ENCODE peak calls at places on chromosomes 5 and 9, in nine cellular contexts. E is uterus, I is heart left ventricle, G is testis, H is A549, L is tibial nerve, R is body of pancreas, K is IMR-90, D is suprapubic skin. C is an unnamed sample.

GRCh38 chr5:170886210-170886894 is 24.5 kb downstream of the RANBP17 start:
- DNase-seq in E (no peak), K (no peak), G (no peak), D (no peak), R (no peak), I (no peak), L (no peak), H (no peak), C (no peak)

GRCh38 chr9:110288503-110288902 is 32.2 kb upstream of the TXN start:
- DNase-seq in L (no peak), K (no peak), G (no peak), E (no peak), R (no peak), I (no peak), D (no peak), H (no peak), C (no peak)

GRCh38 chr9:135898634-135899407 is 8.5 kb downstream of the CAMSAP1 start:
- DNase-seq in L (no peak), H (no peak), D (peak), I (no peak), G (no peak), R (no peak), K (peak), E (no peak), C (no peak)

GRCh38 chr9:16348531-16348930 is 521.9 kb downstream of the BNC2 start:
- DNase-seq in G (no peak), K (no peak), D (no peak), E (no peak), I (no peak), L (no peak), R (no peak), H (no peak), C (no peak)

GRCh38 chr9:98922721-98923435 is 20.8 kb upstream of the COL15A1 start:
- DNase-seq in H (no peak), L (no peak), E (no peak), R (no peak), K (peak), D (no peak), I (no peak), G (no peak), C (no peak)

GRCh38 chr5:56279979-56280378 is 46.8 kb upstream of the ANKRD55 start:
- DNase-seq in E (no peak), H (no peak), L (no peak), G (no peak), D (no peak), R (no peak), K (peak), I (no peak), C (peak)

GRCh38 chr9:98962861-98963260 is 19.2 kb downstream of the COL15A1 start:
- DNase-seq in R (no peak), L (no peak), D (no peak), H (no peak), I (no peak), K (peak), E (no peak), G (no peak), C (no peak)

GRCh38 chr9:78601957-78602565 is 305.1 kb downstream of the PSAT1 start:
- DNase-seq in G (peak), K (peak), D (no peak), I (no peak), H (no peak), E (no peak), L (no peak), R (peak), C (peak)

GRCh38 chr5:131760793-131761192 is 36.0 kb downstream of the FNIP1 start:
- DNase-seq in G (no peak), K (no peak), E (no peak), R (no peak), H (no peak), I (no peak), D (no peak), L (no peak), C (no peak)

GRCh38 chr9:114501786-114502682 is 3.2 kb downstream of the WHRN start:
- DNase-seq in G (no peak), R (no peak), I (no peak), H (peak), L (no peak), D (no peak), K (peak), E (no peak), C (no peak)

GRCh38 chr9:27528278-27528885 is 1.2 kb downstream of the MOB3B start:
- DNase-seq in L (peak), R (peak), I (peak), G (peak), E (peak), D (peak), K (peak), H (no peak), C (peak)

GRCh38 chr9:38120961-38121360 is 51.9 kb upstream of the SHB start:
- DNase-seq in G (no peak), D (peak), I (no peak), E (no peak), H (no peak), R (no peak), L (no peak), K (no peak), C (no peak)

GRCh38 chr9:32550046-32550608 is 2.0 kb upstream of the SMIM27 start:
- DNase-seq in E (no peak), D (no peak), I (no peak), R (no peak), K (peak), G (peak), L (no peak), H (peak), C (no peak)

GRCh38 chr9:31347082-31347617 is 1037.3 kb upstream of the ACO1 start:
- DNase-seq in R (no peak), I (no peak), H (no peak), K (no peak), G (no peak), D (no peak), E (no peak), L (no peak), C (no peak)

GRCh38 chr5:93044860-93045666 is 536.0 kb downstream of the NR2F1-AS1 start:
- DNase-seq in R (no peak), K (no peak), G (no peak), L (no peak), I (no peak), D (no peak), H (no peak), E (no peak), C (no peak)

GRCh38 chr9:78973906-78974305 is 597.9 kb upstream of the TLE4 start:
- DNase-seq in K (peak), E (no peak), L (no peak), G (no peak), H (peak), I (no peak), D (no peak), R (no peak), C (no peak)

GRCh38 chr9:12923472-12924009 is 148.7 kb downstream of the LURAP1L start:
- DNase-seq in I (peak), G (no peak), K (peak), R (no peak), D (no peak), L (no peak), H (no peak), E (peak), C (peak)

GRCh38 chr9:22030101-22030598 is 21.0 kb upstream of the CDKN2B start:
- DNase-seq in L (no peak), G (no peak), H (no peak), R (no peak), D (no peak), I (no peak), E (no peak), K (peak), C (no peak)

GRCh38 chr9:88831783-88832407 is 159.4 kb upstream of the S1PR3 start:
- DNase-seq in R (no peak), H (no peak), G (no peak), E (no peak), K (no peak), L (no peak), D (no peak), I (no peak), C (no peak)

GRCh38 chr9:98038958-98039357 is 17.6 kb upstream of the NANS start:
- DNase-seq in K (no peak), E (no peak), R (no peak), D (peak), I (no peak), L (no peak), H (no peak), G (no peak), C (no peak)

GRCh38 chr5:59598547-59598874 is 295.0 kb downstream of the PDE4D start:
- DNase-seq in D (no peak), I (no peak), R (no peak), K (no peak), H (no peak), E (no peak), L (no peak), G (no peak), C (no peak)

GRCh38 chr5:980941-981340 is 27.7 kb upstream of the NKD2 start:
- DNase-seq in E (no peak), D (peak), G (no peak), K (no peak), I (no peak), H (no peak), L (no peak), R (no peak), C (no peak)

GRCh38 chr5:123708074-123708806 is 196.3 kb downstream of the CSNK1G3 start:
- DNase-seq in R (no peak), E (no peak), L (peak), K (peak), I (no peak), G (no peak), D (no peak), H (no peak), C (no peak)

GRCh38 chr5:136030956-136031611 is 2.3 kb downstream of the TGFBI start:
- DNase-seq in E (no peak), R (no peak), K (no peak), G (no peak), D (no peak), L (no peak), H (no peak), I (no peak), C (no peak)

GRCh38 chr5:78958672-78959410 is 26.3 kb downstream of the ARSB start:
- DNase-seq in L (no peak), H (no peak), G (no peak), K (no peak), D (no peak), E (no peak), R (no peak), I (no peak), C (no peak)

GRCh38 chr5:119336846-119337564 is 18.8 kb upstream of the TNFAIP8 start:
- DNase-seq in H (no peak), R (no peak), L (no peak), E (no peak), G (no peak), I (no peak), D (no peak), K (no peak), C (no peak)

GRCh38 chr9:136902259-136902821 is 16.0 kb downstream of the TRAF2 start:
- DNase-seq in H (peak), G (peak), L (no peak), E (peak), K (peak), D (no peak), R (peak), I (peak), C (peak)
- TF ChIP-seq POLR2A in H (peak), G (no peak), L (no peak), E (no peak), K (no peak), D (no peak), R (peak), I (peak), C (peak)

DNA sequence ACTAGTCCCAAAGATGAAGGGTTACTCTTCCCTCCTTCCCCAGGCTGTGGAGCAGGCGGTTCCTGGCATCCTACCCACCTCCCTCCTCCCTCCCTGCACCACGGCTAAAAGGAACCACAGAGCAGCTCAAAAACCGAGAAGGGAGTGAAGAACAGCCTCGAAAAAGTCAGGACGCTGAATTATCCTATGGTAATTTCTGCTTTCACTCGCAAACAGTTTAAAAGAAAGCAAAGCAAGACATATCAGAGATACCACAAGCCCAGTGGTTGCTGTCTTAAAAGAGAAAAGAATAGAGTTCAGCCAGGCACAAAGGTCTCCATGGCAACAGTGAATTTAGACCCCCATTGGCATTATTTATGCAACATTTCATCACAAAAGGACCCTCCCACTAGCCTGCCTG is 315.4 kb downstream of the CTNND2 start:
- DNase-seq in G (no peak), D (no peak), K (no peak), L (no peak), R (no peak), I (no peak), E (no peak), H (no peak), C (no peak)
- H3K4me3 ChIP-seq in G (no peak), D (no peak), K (no peak), L (no peak), R (no peak), I (peak), E (no peak), H (no peak), C (no peak)

DNA sequence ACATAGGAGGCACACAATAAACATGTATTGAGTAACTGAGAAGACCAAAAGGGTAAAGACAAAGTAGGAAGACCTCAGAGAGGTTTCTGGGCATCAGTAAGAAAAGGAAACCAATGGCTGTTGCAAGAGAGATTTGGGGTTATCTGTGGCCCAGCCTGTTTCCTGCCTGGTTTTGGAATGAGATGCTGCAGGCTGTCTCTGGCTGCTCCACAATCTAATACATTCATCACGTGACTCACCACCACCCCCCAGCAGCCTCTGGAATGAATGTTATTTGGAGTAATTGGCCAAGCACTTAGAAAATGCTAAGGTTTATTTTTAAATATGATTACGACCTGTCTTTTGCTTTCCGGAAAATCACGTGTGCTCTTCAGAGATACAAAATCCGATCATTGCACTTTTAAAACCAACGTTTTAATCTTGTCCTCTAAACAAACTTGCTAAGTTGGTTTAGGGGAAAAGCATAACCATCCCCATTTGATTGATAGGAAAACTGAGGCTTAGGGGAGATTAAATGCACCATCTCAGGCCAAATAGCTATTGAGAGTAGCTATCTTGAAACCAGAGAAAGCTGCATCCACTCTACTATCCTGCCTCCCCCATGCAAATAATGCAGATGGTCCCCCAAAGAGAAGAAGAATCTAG is 151.9 kb upstream of the ADRA1B start:
- DNase-seq in D (no peak), G (peak), H (no peak), I (peak), L (no peak), E (peak), R (no peak), K (peak), C (peak)
- TF ChIP-seq POLR2A in D (no peak), G (no peak), H (no peak), I (no peak), L (no peak), E (no peak), R (no peak), K (no peak), C (no peak)

GRCh38 chr5:137268646-137269045 is 230.5 kb downstream of the SPOCK1 start:
- DNase-seq in E (no peak), R (no peak), H (no peak), I (no peak), D (no peak), K (no peak), G (no peak), L (no peak), C (no peak)

GRCh38 chr5:137269297-137269696 is 229.8 kb downstream of the SPOCK1 start:
- DNase-seq in R (no peak), K (no peak), E (no peak), D (no peak), G (no peak), L (no peak), I (no peak), H (no peak), C (no peak)

GRCh38 chr5:137269886-137270285 is 229.2 kb downstream of the SPOCK1 start:
- DNase-seq in K (no peak), E (no peak), G (no peak), H (no peak), R (no peak), I (no peak), L (no peak), D (no peak), C (no peak)

GRCh38 chr5:137272831-137273230 is 226.3 kb downstream of the SPOCK1 start:
- DNase-seq in K (no peak), L (no peak), I (no peak), R (no peak), G (no peak), D (no peak), H (no peak), E (no peak), C (no peak)

DNA sequence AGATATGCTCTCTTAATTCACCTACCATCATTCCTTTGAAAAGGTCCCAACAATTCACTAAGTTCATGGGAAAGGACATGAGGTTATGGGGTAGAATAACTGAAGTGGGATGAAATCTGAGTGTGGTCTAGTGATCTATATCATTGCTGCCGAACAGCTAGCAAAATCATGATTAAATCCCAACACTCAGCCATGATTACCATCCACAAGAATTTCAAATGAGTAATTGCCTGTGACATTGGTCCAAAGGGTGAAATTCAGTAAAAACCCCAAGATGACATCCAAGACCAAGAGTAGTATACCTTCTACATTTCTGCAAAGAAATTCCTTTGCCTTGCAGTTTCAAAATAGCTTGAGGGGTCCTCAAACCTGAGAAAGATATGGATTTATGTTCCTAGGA is 225.6 kb downstream of the SPOCK1 start:
- DNase-seq in R (no peak), L (no peak), D (no peak), K (no peak), G (no peak), E (no peak), I (no peak), H (no peak), C (no peak)
- H3K4me3 ChIP-seq in R (no peak), L (no peak), D (no peak), K (no peak), G (no peak), E (no peak), I (no peak), H (no peak), C (no peak)

DNA sequence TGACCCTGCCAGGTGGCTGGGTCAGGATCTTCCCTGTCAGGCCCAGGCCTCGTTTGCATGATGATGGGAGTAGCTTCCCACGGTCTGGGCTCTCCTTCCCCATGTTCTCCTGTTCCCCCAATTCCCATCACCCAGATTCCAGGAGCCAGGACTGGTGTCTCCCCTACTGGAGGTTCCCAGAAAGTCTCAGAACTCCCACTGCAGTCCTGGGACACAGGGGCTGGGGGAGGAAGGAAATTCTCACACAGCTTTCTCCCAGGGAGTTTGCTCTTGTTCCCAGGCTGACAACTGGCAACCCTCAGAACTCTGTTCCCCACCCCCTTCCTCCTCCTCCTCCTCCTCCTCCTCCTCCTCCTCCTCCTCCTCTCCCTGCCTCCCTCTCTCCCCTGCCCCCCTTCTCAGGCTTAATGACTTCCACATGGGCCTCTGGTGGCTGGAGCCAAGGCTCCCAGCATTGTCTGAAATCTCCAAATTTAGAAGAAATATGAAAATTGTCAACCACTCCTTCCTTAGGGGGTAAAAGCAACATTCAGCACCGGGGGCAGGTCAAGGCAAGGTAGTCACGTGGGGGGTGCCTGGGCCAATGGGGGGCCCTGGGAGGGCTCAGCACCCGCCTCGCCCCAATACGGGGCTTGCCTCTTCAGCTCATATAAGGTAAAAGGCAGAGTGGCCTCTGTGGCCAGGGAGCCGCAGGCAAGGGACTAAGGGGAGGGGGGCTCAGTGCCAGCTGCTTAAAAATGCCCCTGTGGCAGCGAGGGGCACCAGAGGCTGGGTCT is 27.3 kb upstream of the IL17B start:
- DNase-seq in H (no peak), E (peak), R (no peak), K (peak), D (no peak), I (peak), L (peak), G (peak), C (peak)
- TF ChIP-seq POLR2A in H (no peak), E (peak), R (peak), K (peak), D (no peak), I (peak), L (peak), G (peak), C (peak)

GRCh38 chr5:95817430-95817829 is 5.1 kb downstream of the GLRX start:
- DNase-seq in E (no peak), R (no peak), K (peak), G (no peak), H (no peak), I (peak), L (no peak), D (no peak), C (peak)
- H3K4me3 ChIP-seq in E (no peak), R (no peak), K (no peak), G (no peak), H (no peak), I (no peak), L (no peak), D (peak), C (no peak)

GRCh38 chr5:111254613-111255012 is 30.4 kb downstream of the CAMK4 start:
- DNase-seq in H (no peak), R (no peak), D (no peak), E (no peak), L (no peak), I (no peak), K (peak), G (no peak), C (no peak)
- TF ChIP-seq POLR2A in H (no peak), R (no peak), D (no peak), E (no peak), L (no peak), I (no peak), K (no peak), G (no peak), C (no peak)

GRCh38 chr9:6230037-6230778 is 14.6 kb downstream of the IL33 start:
- DNase-seq in R (no peak), L (no peak), E (no peak), I (no peak), D (no peak), K (peak), H (no peak), G (no peak), C (no peak)
- H3K4me3 ChIP-seq in R (no peak), L (no peak), E (no peak), I (no peak), D (no peak), K (no peak), H (no peak), G (no peak), C (no peak)

DNA sequence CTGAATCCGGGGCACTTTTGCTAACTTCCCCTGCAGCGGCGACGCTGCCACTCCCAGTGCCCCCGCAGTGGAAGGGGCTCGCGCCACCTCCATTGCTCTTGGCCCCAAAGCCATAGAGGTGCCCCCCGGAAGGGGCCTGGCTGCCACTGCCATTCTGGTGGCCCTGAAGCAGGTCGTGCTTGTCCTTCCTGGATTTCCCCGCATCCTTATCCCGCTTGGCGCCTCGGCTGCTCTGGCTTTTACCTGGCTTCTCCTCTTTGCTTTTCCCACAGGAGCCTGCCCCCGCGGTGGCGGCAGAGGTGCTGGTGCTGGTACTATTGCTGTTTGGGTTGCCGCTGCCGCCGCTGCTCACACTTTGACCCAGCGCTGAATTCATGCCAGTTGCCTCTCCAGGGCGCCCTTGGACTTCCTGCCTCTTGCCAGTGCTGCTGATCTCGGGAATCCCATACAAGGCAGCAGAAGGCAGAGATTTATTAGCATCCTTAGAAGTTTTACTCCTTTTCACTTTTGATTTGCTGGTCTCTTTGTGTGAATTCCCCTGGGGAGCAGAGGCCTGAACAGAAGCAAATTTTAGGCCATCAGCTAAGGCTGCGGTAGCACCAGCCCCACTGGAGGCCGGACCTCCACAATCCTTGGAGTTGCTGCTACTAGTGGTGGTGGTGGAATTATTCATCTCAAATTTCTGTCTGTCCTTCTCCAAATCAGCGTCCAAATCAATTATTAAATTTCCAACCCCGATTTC is 2.1 kb downstream of the ZNF608 start:
- DNase-seq in E (peak), H (no peak), R (peak), L (no peak), G (peak), K (peak), D (no peak), I (peak), C (peak)
- TF ChIP-seq POLR2A in E (no peak), H (no peak), R (peak), L (no peak), G (no peak), K (no peak), D (no peak), I (no peak), C (no peak)